ENCODE peak calls at places on chromosome 19, in four cellular contexts. Y is K562, K is GM12891, Z is GM12878. D is an unnamed sample.

GRCh38 chr19:16375936-16376185 is 51.2 kb downstream of the KLF2 start:
- DNase-seq in Y (no peak), K (no peak), Z (no peak), D (no peak)

GRCh38 chr19:55081773-55082022 is 6.0 kb downstream of the EPS8L1 start:
- DNase-seq in Y (no peak), K (no peak), Z (no peak), D (no peak)

GRCh38 chr19:53883231-53883661 is 1.2 kb downstream of the PRKCG start:
- DNase-seq in Y (peak; percentile 38), K (no peak), Z (no peak), D (no peak)

GRCh38 chr19:11410682-11411081 is 8.4 kb downstream of the RGL3 start:
- DNase-seq in Y (no peak), K (no peak), Z (no peak), D (no peak)

GRCh38 chr19:38429055-38429810 is 3.2 kb upstream of the RASGRP4 start:
- DNase-seq in Y (no peak), K (no peak), Z (no peak), D (no peak)

GRCh38 chr19:55418185-55418584 is 10.6 kb upstream of the UBE2S start:
- DNase-seq in Y (peak; percentile 59), K (no peak), Z (no peak), D (peak; percentile 68)

GRCh38 chr19:38583985-38584305 is 33.8 kb downstream of the MAP4K1 start:
- DNase-seq in Y (no peak), K (no peak), Z (no peak), D (no peak)

GRCh38 chr19:10876459-10877240 is 5.3 kb downstream of the CARM1 start:
- DNase-seq in Y (no peak), K (no peak), Z (peak; percentile 79), D (no peak)

GRCh38 chr19:16457195-16457953 is 14.4 kb downstream of the EPS15L1 start:
- DNase-seq in Y (peak; percentile 47), K (no peak), Z (no peak), D (no peak)

GRCh38 chr19:43839139-43839538 is 12.0 kb downstream of the ZNF283 start:
- DNase-seq in Y (no peak), K (no peak), Z (no peak), D (no peak)

GRCh38 chr19:38693380-38694223 is 46.2 kb downstream of the ACTN4 start:
- DNase-seq in Y (no peak), K (peak; percentile 72), Z (no peak), D (peak; percentile 89)

GRCh38 chr19:55172741-55173140 is 6.3 kb upstream of the DNAAF3 start:
- DNase-seq in Y (no peak), K (no peak), Z (no peak), D (no peak)

GRCh38 chr19:42024622-42025111 is 30.6 kb upstream of the ATP1A3 start:
- DNase-seq in Y (no peak), K (no peak), Z (no peak), D (no peak)

GRCh38 chr19:21835429-21835809 is 563 bp downstream of the ZNF43 start:
- DNase-seq in Y (no peak), K (no peak), Z (no peak), D (no peak)

GRCh38 chr19:39138221-39139211 is 12.9 kb downstream of the PAK4 start:
- DNase-seq in Y (no peak), K (no peak), Z (no peak), D (no peak)

GRCh38 chr19:17264641-17264979 is at the start of gene USHBP1:
- DNase-seq in Y (no peak), K (no peak), Z (no peak), D (no peak)

GRCh38 chr19:50167314-50167721 is 4.2 kb upstream of the IZUMO2 start:
- DNase-seq in Y (no peak), K (no peak), Z (no peak), D (no peak)

GRCh38 chr19:38617283-38617763 is 430 bp downstream of the MAP4K1 start:
- DNase-seq in Y (no peak), K (no peak), Z (peak; percentile 9), D (no peak)

GRCh38 chr19:19533826-19534225 is 4.2 kb upstream of the CILP2 start:
- DNase-seq in Y (no peak), K (no peak), Z (no peak), D (no peak)

GRCh38 chr19:44968118-44968517 is 12.9 kb downstream of the CLPTM1 start:
- DNase-seq in Y (no peak), K (no peak), Z (no peak), D (no peak)

GRCh38 chr19:17211547-17212446 is 3.4 kb upstream of the USE1 start:
- DNase-seq in Y (no peak), K (no peak), Z (no peak), D (no peak)

GRCh38 chr19:6521718-6522646 is 8.8 kb upstream of the TNFSF9 start:
- DNase-seq in Y (peak; percentile 68), K (no peak), Z (peak; percentile 95), D (no peak)

GRCh38 chr19:35556025-35556590 is 7.3 kb downstream of the ATP4A start:
- DNase-seq in Y (no peak), K (no peak), Z (no peak), D (no peak)

GRCh38 chr19:35557539-35558399 is 5.7 kb downstream of the ATP4A start:
- DNase-seq in Y (peak; percentile 94), K (peak; percentile 64), Z (no peak), D (no peak)

GRCh38 chr19:35555301-35556005 is 8.0 kb downstream of the ATP4A start:
- DNase-seq in Y (peak; percentile 63), K (no peak), Z (no peak), D (no peak)

GRCh38 chr19:35558400-35559280 is 4.8 kb downstream of the ATP4A start:
- DNase-seq in Y (no peak), K (no peak), Z (no peak), D (no peak)

DNA sequence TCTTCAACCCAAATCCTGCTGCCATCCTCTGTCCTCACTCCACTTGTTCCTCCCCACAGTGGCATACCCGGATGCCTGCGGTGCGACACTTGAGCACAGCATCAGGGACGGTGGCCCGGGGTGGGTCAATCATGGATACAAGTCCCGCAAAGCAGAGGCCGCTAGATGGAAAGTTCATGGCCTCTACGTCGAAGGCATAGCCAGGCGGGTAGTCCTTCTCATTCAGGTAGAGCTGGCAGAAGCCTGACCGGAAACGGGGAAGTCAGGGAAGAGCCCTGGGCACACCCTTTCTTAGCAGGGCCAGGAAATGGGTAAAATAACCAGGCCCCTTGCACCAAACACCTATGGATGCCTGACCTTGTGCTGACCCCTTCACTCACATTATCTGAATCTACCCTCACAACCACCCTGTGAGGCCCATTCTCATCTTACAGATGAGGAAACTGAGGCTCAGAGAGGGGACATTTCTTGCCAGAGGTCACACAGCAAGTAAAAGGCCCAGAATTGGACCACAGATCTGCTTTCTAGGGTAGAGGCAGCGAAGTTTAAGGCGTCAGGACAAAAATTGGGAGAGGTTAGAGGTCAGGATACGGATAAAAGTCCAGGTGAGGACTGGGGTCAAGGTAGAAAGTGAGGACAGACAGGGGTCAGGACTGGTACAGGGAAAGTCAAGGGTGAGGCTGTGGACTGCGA is 6.5 kb downstream of the ATP4A start:
- DNase-seq in Y (no peak), K (no peak), Z (no peak), D (no peak)
- TF ChIP-seq SPI1 in Y (no peak), K (no peak), Z (no peak), D (no peak)

GRCh38 chr19:35120492-35120891 is 4.9 kb downstream of the FXYD3 start:
- DNase-seq in Y (no peak), K (no peak), Z (no peak), D (no peak)
- TF ChIP-seq SPI1 in Y (no peak), K (peak; percentile 42), Z (peak; percentile 58), D (no peak)

DNA sequence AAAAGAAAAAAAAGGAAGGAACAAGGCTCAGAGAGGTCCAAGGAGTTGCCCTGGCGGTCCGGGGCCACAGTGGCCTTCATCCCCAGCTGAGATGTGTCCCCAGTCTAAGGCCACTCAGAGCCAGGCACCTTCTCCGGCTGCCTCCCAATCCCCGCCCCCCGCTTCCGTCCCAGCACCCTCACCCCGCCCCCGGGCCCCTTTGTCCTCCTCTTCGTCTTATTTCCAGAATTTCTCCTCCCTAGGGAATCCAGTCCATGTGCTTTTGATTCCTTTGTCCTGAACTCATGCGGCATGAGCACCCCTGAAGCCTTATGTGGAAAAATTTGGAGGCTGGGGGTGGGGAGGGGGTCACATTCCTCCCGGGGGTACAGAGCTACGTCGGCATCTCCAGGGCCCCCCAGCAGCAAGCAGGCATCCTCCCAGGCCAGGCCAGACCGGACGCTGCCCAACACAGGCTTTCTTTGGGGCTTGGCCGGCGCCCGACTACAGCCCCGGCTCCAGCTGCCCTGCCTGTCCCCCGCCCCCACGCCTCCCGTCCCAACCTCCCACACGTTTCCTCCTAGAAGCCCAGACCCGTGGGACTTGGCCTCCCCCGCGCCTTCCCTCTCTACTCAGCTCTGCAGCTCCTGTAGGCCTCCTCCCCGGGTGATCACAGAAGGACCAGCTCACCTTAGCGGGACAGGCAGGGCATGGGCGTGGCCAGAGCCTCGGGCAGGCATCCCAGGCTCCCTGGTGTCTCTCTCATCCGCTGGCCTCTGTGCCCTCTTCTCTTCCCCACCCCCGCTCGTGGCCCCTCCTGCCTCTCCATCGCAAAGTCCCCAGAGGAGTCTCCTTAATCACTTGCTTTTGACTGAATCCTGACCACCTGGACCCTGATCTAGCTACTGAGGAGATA is 17.8 kb upstream of the ADGRE5 start:
- DNase-seq in Y (peak; percentile 88), K (no peak), Z (no peak), D (peak; percentile 70)
- TF ChIP-seq SPI1 in Y (no peak), K (no peak), Z (no peak), D (no peak)

GRCh38 chr19:30667227-30667626 is 295.0 kb downstream of the ZNF536 start:
- DNase-seq in Y (no peak), K (no peak), Z (no peak), D (no peak)
- TF ChIP-seq SPI1 in Y (no peak), K (no peak), Z (no peak), D (no peak)

GRCh38 chr19:2389594-2389993 is 29.5 kb downstream of the TMPRSS9 start:
- DNase-seq in Y (no peak), K (no peak), Z (no peak), D (no peak)

GRCh38 chr19:2394669-2395292 is 32.6 kb downstream of the TIMM13 start:
- DNase-seq in Y (no peak), K (no peak), Z (peak; percentile 38), D (no peak)

GRCh38 chr19:2391118-2391725 is 31.2 kb downstream of the TMPRSS9 start:
- DNase-seq in Y (peak; percentile 59), K (no peak), Z (peak; percentile 21), D (peak; percentile 60)

GRCh38 chr19:2394054-2394668 is 33.2 kb downstream of the TIMM13 start:
- DNase-seq in Y (no peak), K (peak; percentile 61), Z (peak; percentile 38), D (peak; percentile 89)

DNA sequence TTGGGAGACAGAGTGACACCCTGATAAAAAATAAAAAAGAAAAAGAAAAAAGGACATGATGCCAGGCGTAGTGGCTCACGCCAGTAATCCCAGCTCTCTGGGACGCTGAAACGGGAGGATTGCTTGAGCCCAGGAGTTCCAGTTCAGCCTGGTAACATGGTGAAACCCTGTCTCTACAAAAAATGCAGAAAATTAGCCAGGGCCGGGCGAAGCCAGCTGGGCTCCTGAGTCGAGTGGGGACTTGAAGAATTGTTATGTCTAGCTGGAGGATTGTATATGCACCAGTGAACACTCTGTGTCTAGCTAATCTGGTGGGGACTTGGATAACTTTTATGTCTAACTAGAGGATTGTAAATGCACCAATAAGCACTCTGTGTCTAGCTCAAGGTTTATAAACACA is 32.3 kb downstream of the TMPRSS9 start:
- DNase-seq in Y (no peak), K (no peak), Z (no peak), D (no peak)
- TF ChIP-seq SPI1 in Y (no peak), K (no peak), Z (no peak), D (no peak)

DNA sequence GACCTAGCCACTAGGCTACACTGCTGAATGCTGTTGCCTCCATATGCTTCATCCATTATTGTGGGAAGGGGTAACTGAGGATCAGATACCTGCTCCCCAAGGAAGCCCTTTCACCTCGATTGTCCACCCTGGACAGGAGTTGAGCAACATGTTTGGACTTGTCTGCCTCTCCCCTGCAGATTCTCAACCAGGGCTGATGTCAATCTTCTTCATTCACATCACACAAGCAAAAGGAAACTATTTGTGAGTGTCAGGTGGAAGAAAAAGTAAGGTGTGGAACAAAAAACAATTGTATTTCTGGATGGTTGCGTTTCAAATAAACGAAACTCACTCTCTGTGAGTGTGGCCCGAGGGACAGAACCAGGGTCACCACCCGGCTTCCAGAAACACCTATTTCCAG is 29.5 kb upstream of the MUC16 start:
- DNase-seq in Y (no peak), K (no peak), Z (no peak), D (no peak)
- TF ChIP-seq SPI1 in Y (no peak), K (no peak), Z (no peak), D (no peak)

D was measured in HL-60.